ENCODE peak calls at places on chromosomes 6 and 20, in five cellular contexts. One of them, this sample, is unnamed.

GRCh38 chr6:160347259-160348208 is 644 bp upstream of the SLC22A3 start:
- DNase-seq in T-helper 2 cell: no peak
- DNase-seq in NCI-H774: no peak
- DNase-seq in CD14-positive monocyte: no peak
- DNase-seq in heart right ventricle: no peak
- DNase-seq in this sample: no peak

GRCh38 chr20:49610701-49611538 is 43.0 kb upstream of the PTGIS start:
- DNase-seq in T-helper 2 cell: peak; percentile 76
- DNase-seq in NCI-H774: peak; percentile 56
- DNase-seq in CD14-positive monocyte: peak; percentile 74
- DNase-seq in heart right ventricle: peak; percentile 63
- DNase-seq in this sample: peak; percentile 75

GRCh38 chr6:44696686-44697085 is 309.2 kb downstream of the CDC5L start:
- DNase-seq in T-helper 2 cell: no peak
- DNase-seq in NCI-H774: no peak
- DNase-seq in CD14-positive monocyte: no peak
- DNase-seq in heart right ventricle: no peak
- DNase-seq in this sample: no peak

GRCh38 chr6:6379573-6379972 is 59.1 kb upstream of the F13A1 start:
- DNase-seq in T-helper 2 cell: no peak
- DNase-seq in NCI-H774: no peak
- DNase-seq in CD14-positive monocyte: peak; percentile 66
- DNase-seq in heart right ventricle: no peak
- DNase-seq in this sample: no peak

GRCh38 chr6:112058673-112059072 is 4.8 kb downstream of the CCN6 start:
- DNase-seq in T-helper 2 cell: no peak
- DNase-seq in NCI-H774: no peak
- DNase-seq in CD14-positive monocyte: no peak
- DNase-seq in heart right ventricle: no peak
- DNase-seq in this sample: no peak

GRCh38 chr6:1485678-1486077 is 96.3 kb downstream of the FOXF2 start:
- DNase-seq in T-helper 2 cell: no peak
- DNase-seq in NCI-H774: no peak
- DNase-seq in CD14-positive monocyte: no peak
- DNase-seq in heart right ventricle: no peak
- DNase-seq in this sample: no peak

GRCh38 chr20:2709205-2709981 is 16.8 kb downstream of the EBF4 start:
- DNase-seq in T-helper 2 cell: no peak
- DNase-seq in NCI-H774: no peak
- DNase-seq in CD14-positive monocyte: no peak
- DNase-seq in heart right ventricle: no peak
- DNase-seq in this sample: no peak

GRCh38 chr20:46354920-46355654 is 46.8 kb upstream of the CDH22 start:
- DNase-seq in T-helper 2 cell: no peak
- DNase-seq in NCI-H774: no peak
- DNase-seq in CD14-positive monocyte: peak; percentile 42
- DNase-seq in heart right ventricle: no peak
- DNase-seq in this sample: no peak

GRCh38 chr6:129759851-129760595 is 50.0 kb upstream of the ARHGAP18 start:
- DNase-seq in T-helper 2 cell: no peak
- DNase-seq in NCI-H774: no peak
- DNase-seq in CD14-positive monocyte: no peak
- DNase-seq in heart right ventricle: no peak
- DNase-seq in this sample: no peak

GRCh38 chr6:146503096-146503495 is 40.5 kb upstream of the RAB32 start:
- DNase-seq in T-helper 2 cell: no peak
- DNase-seq in NCI-H774: no peak
- DNase-seq in CD14-positive monocyte: no peak
- DNase-seq in heart right ventricle: no peak
- DNase-seq in this sample: no peak

GRCh38 chr20:59159091-59159821 is 4.4 kb upstream of the ZNF831 start:
- DNase-seq in T-helper 2 cell: peak; percentile 91
- DNase-seq in NCI-H774: no peak
- DNase-seq in CD14-positive monocyte: no peak
- DNase-seq in heart right ventricle: no peak
- DNase-seq in this sample: no peak

GRCh38 chr20:12152996-12153395 is 235.3 kb downstream of the BTBD3 start:
- DNase-seq in T-helper 2 cell: no peak
- DNase-seq in NCI-H774: no peak
- DNase-seq in CD14-positive monocyte: no peak
- DNase-seq in heart right ventricle: no peak
- DNase-seq in this sample: no peak

This sample was measured in ovary.